ENCODE peak calls at places on chromosomes 12 and 14, in seven cellular contexts. N, O, Y, S, V, T and F are unnamed samples.

GRCh38 chr14:57962293-57962996 is 96.6 kb upstream of the SLC35F4 start:
- DNase-seq in N (no peak), O (no peak), Y (no peak), S (no peak), V (no peak), T (peak; percentile 28), F (no peak)

GRCh38 chr14:35419429-35419841 is 14.9 kb upstream of the NFKBIA start:
- DNase-seq in N (no peak), O (no peak), Y (no peak), S (no peak), V (no peak), T (no peak), F (peak; percentile 52)

GRCh38 chr12:52542157-52542556 is 10.8 kb downstream of the KRT71 start:
- DNase-seq in N (no peak), O (no peak), Y (no peak), S (no peak), V (no peak), T (no peak), F (no peak)

GRCh38 chr12:19474147-19474546 is 34.9 kb downstream of the AEBP2 start:
- DNase-seq in N (peak; percentile 15), O (no peak), Y (no peak), S (no peak), V (no peak), T (no peak), F (no peak)

GRCh38 chr12:109740694-109741245 is 27.1 kb downstream of the FAM222A start:
- DNase-seq in N (no peak), O (no peak), Y (no peak), S (no peak), V (no peak), T (no peak), F (no peak)

GRCh38 chr12:75137896-75138295 is 71.7 kb downstream of the KCNC2 start:
- DNase-seq in N (peak; percentile 0), O (no peak), Y (no peak), S (no peak), V (no peak), T (no peak), F (no peak)

GRCh38 chr14:54877015-54877702 is 25.5 kb downstream of the GCH1 start:
- DNase-seq in N (no peak), O (no peak), Y (no peak), S (no peak), V (no peak), T (no peak), F (no peak)

GRCh38 chr14:31251028-31251958 is 43.7 kb upstream of the HECTD1 start:
- DNase-seq in N (no peak), O (no peak), Y (no peak), S (no peak), V (no peak), T (no peak), F (no peak)

GRCh38 chr12:10365716-10366433 is 24.0 kb downstream of the KLRK1 start:
- DNase-seq in N (peak; percentile 35), O (no peak), Y (no peak), S (no peak), V (no peak), T (no peak), F (no peak)

GRCh38 chr12:31958601-31959000 is 614 bp upstream of the RESF1 start:
- DNase-seq in N (no peak), O (no peak), Y (no peak), S (no peak), V (no peak), T (no peak), F (peak; percentile 37)

GRCh38 chr12:7695159-7695930 is at the start of gene GDF3:
- DNase-seq in N (peak; percentile 1), O (no peak), Y (peak; percentile 14), S (no peak), V (no peak), T (no peak), F (no peak)

GRCh38 chr14:91837076-91837475 is 30.3 kb downstream of the TC2N start:
- DNase-seq in N (no peak), O (no peak), Y (no peak), S (no peak), V (no peak), T (no peak), F (no peak)

GRCh38 chr14:69094481-69094880 is 58.4 kb downstream of the DCAF5 start:
- DNase-seq in N (no peak), O (no peak), Y (no peak), S (no peak), V (no peak), T (no peak), F (no peak)

GRCh38 chr12:121668750-121669524 is 517 bp downstream of the MORN3 start:
- DNase-seq in N (no peak), O (no peak), Y (peak; percentile 23), S (peak; percentile 62), V (peak; percentile 76), T (peak; percentile 81), F (peak; percentile 28)

GRCh38 chr12:106417926-106418910 is 60.7 kb downstream of the POLR3B start:
- DNase-seq in N (peak; percentile 73), O (no peak), Y (no peak), S (no peak), V (no peak), T (no peak), F (peak; percentile 69)

GRCh38 chr12:32970465-32971110 is 74.0 kb upstream of the PKP2 start:
- DNase-seq in N (no peak), O (no peak), Y (no peak), S (no peak), V (no peak), T (no peak), F (no peak)

GRCh38 chr12:120242275-120242799 is 23.2 kb downstream of the PXN start:
- DNase-seq in N (no peak), O (no peak), Y (no peak), S (no peak), V (no peak), T (no peak), F (no peak)

GRCh38 chr12:7512528-7512927 is 9.0 kb upstream of the CD163 start:
- DNase-seq in N (peak; percentile 96), O (no peak), Y (no peak), S (no peak), V (no peak), T (peak; percentile 77), F (peak; percentile 51)

GRCh38 chr12:120713861-120714482 is 3.7 kb downstream of the UNC119B start:
- DNase-seq in N (peak; percentile 74), O (peak; percentile 51), Y (peak; percentile 64), S (peak; percentile 63), V (peak; percentile 74), T (peak; percentile 93), F (peak; percentile 73)

GRCh38 chr14:86766469-86766868 is 1226.5 kb downstream of the GALC start:
- DNase-seq in N (no peak), O (no peak), Y (no peak), S (no peak), V (no peak), T (no peak), F (peak; percentile 14)

GRCh38 chr12:54394281-54394719 is 9.8 kb upstream of the ZNF385A start:
- DNase-seq in N (peak; percentile 33), O (no peak), Y (peak; percentile 42), S (peak; percentile 46), V (peak; percentile 68), T (peak; percentile 74), F (peak; percentile 25)

GRCh38 chr14:80805136-80805535 is 136.4 kb downstream of the CEP128 start:
- DNase-seq in N (peak; percentile 23), O (no peak), Y (no peak), S (no peak), V (no peak), T (no peak), F (no peak)

GRCh38 chr12:100672075-100672592 is 98.7 kb downstream of the GAS2L3 start:
- DNase-seq in N (no peak), O (peak; percentile 32), Y (peak; percentile 10), S (peak; percentile 9), V (peak; percentile 64), T (no peak), F (peak; percentile 24)

GRCh38 chr12:11876301-11876700 is 194.4 kb upstream of the BCL2L14 start:
- DNase-seq in N (no peak), O (no peak), Y (no peak), S (no peak), V (no peak), T (no peak), F (no peak)

GRCh38 chr14:73467377-73467776 is 9.0 kb upstream of the NUMB start:
- DNase-seq in N (peak; percentile 61), O (no peak), Y (no peak), S (peak; percentile 84), V (peak; percentile 76), T (no peak), F (no peak)

GRCh38 chr14:53109028-53109687 is 44.0 kb downstream of the DDHD1 start:
- DNase-seq in N (no peak), O (peak; percentile 38), Y (peak; percentile 68), S (peak; percentile 64), V (peak; percentile 72), T (no peak), F (no peak)

GRCh38 chr12:11758087-11758837 is 108.8 kb downstream of the ETV6 start:
- DNase-seq in N (no peak), O (no peak), Y (no peak), S (no peak), V (no peak), T (no peak), F (no peak)

GRCh38 chr14:94029250-94029649 is 3.1 kb downstream of the OTUB2 start:
- DNase-seq in N (no peak), O (no peak), Y (peak; percentile 38), S (no peak), V (no peak), T (no peak), F (no peak)